ENCODE peak calls at places on chromosome 17, in ten cellular contexts. One of them, this sample, is unnamed.

GRCh38 chr17:56754523-56755208 is 79.1 kb downstream of the C17orf67 start:
- DNase-seq in Peyer's patch: no peak
- DNase-seq in lower lobe of right lung: no peak
- DNase-seq in mucosa of gallbladder: no peak
- DNase-seq in brain microvascular endothelial cell: peak
- DNase-seq in stimulated activated naive B cell treated with anti-CD40 and anti-IgM and Interleukin-4, amounts not matched to agents 10 μg/mL and 1 μg/mL and 100 μg/mL, for 72 hours: no peak
- DNase-seq in ELF-1: peak
- DNase-seq in progenitor cell of endocrine pancreas: no peak
- DNase-seq in activated B cell treated with CpG ODN at 0.5 μM for 24 hours: no peak
- DNase-seq in activated CD8-positive, alpha-beta memory T cell treated with anti-CD3 and anti-CD28 coated beads, Interleukin-2, amount 50 U/mL, for 4 hours: no peak
- DNase-seq in this sample: no peak

GRCh38 chr17:18055597-18055996 is 16.4 kb downstream of the GID4 start:
- DNase-seq in mucosa of gallbladder: no peak
- DNase-seq in progenitor cell of endocrine pancreas: no peak
- DNase-seq in activated B cell treated with CpG ODN at 0.5 μM for 24 hours: no peak
- DNase-seq in lower lobe of right lung: no peak
- DNase-seq in brain microvascular endothelial cell: no peak
- DNase-seq in Peyer's patch: no peak
- DNase-seq in ELF-1: no peak
- DNase-seq in activated CD8-positive, alpha-beta memory T cell treated with anti-CD3 and anti-CD28 coated beads, Interleukin-2, amount 50 U/mL, for 4 hours: no peak
- DNase-seq in stimulated activated naive B cell treated with anti-CD40 and anti-IgM and Interleukin-4, amounts not matched to agents 10 μg/mL and 1 μg/mL and 100 μg/mL, for 72 hours: no peak
- DNase-seq in this sample: no peak

GRCh38 chr17:7018331-7018964 is 4.4 kb upstream of the BCL6B start:
- DNase-seq in brain microvascular endothelial cell: no peak
- DNase-seq in mucosa of gallbladder: no peak
- DNase-seq in lower lobe of right lung: no peak
- DNase-seq in activated B cell treated with CpG ODN at 0.5 μM for 24 hours: no peak
- DNase-seq in progenitor cell of endocrine pancreas: no peak
- DNase-seq in ELF-1: no peak
- DNase-seq in Peyer's patch: no peak
- DNase-seq in stimulated activated naive B cell treated with anti-CD40 and anti-IgM and Interleukin-4, amounts not matched to agents 10 μg/mL and 1 μg/mL and 100 μg/mL, for 72 hours: no peak
- DNase-seq in activated CD8-positive, alpha-beta memory T cell treated with anti-CD3 and anti-CD28 coated beads, Interleukin-2, amount 50 U/mL, for 4 hours: no peak
- DNase-seq in this sample: no peak

GRCh38 chr17:41367426-41368075 is 2.1 kb downstream of the KRT33B start:
- DNase-seq in ELF-1: no peak
- DNase-seq in mucosa of gallbladder: no peak
- DNase-seq in activated B cell treated with CpG ODN at 0.5 μM for 24 hours: no peak
- DNase-seq in progenitor cell of endocrine pancreas: no peak
- DNase-seq in Peyer's patch: no peak
- DNase-seq in lower lobe of right lung: no peak
- DNase-seq in stimulated activated naive B cell treated with anti-CD40 and anti-IgM and Interleukin-4, amounts not matched to agents 10 μg/mL and 1 μg/mL and 100 μg/mL, for 72 hours: no peak
- DNase-seq in activated CD8-positive, alpha-beta memory T cell treated with anti-CD3 and anti-CD28 coated beads, Interleukin-2, amount 50 U/mL, for 4 hours: no peak
- DNase-seq in brain microvascular endothelial cell: peak
- DNase-seq in this sample: no peak

GRCh38 chr17:63358111-63358839 is 87.8 kb downstream of the CYB561 start:
- DNase-seq in activated CD8-positive, alpha-beta memory T cell treated with anti-CD3 and anti-CD28 coated beads, Interleukin-2, amount 50 U/mL, for 4 hours: no peak
- DNase-seq in mucosa of gallbladder: no peak
- DNase-seq in lower lobe of right lung: no peak
- DNase-seq in stimulated activated naive B cell treated with anti-CD40 and anti-IgM and Interleukin-4, amounts not matched to agents 10 μg/mL and 1 μg/mL and 100 μg/mL, for 72 hours: no peak
- DNase-seq in Peyer's patch: no peak
- DNase-seq in activated B cell treated with CpG ODN at 0.5 μM for 24 hours: no peak
- DNase-seq in progenitor cell of endocrine pancreas: no peak
- DNase-seq in ELF-1: no peak
- DNase-seq in brain microvascular endothelial cell: peak
- DNase-seq in this sample: no peak

GRCh38 chr17:77274137-77274829 is 133.5 kb downstream of the SEC14L1 start:
- DNase-seq in Peyer's patch: no peak
- DNase-seq in lower lobe of right lung: no peak
- DNase-seq in progenitor cell of endocrine pancreas: no peak
- DNase-seq in stimulated activated naive B cell treated with anti-CD40 and anti-IgM and Interleukin-4, amounts not matched to agents 10 μg/mL and 1 μg/mL and 100 μg/mL, for 72 hours: no peak
- DNase-seq in ELF-1: no peak
- DNase-seq in activated B cell treated with CpG ODN at 0.5 μM for 24 hours: no peak
- DNase-seq in activated CD8-positive, alpha-beta memory T cell treated with anti-CD3 and anti-CD28 coated beads, Interleukin-2, amount 50 U/mL, for 4 hours: no peak
- DNase-seq in mucosa of gallbladder: no peak
- DNase-seq in brain microvascular endothelial cell: no peak
- DNase-seq in this sample: no peak

GRCh38 chr17:72343911-72344310 is 223.1 kb downstream of the SOX9 start:
- DNase-seq in activated CD8-positive, alpha-beta memory T cell treated with anti-CD3 and anti-CD28 coated beads, Interleukin-2, amount 50 U/mL, for 4 hours: no peak
- DNase-seq in Peyer's patch: no peak
- DNase-seq in ELF-1: no peak
- DNase-seq in progenitor cell of endocrine pancreas: no peak
- DNase-seq in brain microvascular endothelial cell: no peak
- DNase-seq in activated B cell treated with CpG ODN at 0.5 μM for 24 hours: no peak
- DNase-seq in mucosa of gallbladder: no peak
- DNase-seq in stimulated activated naive B cell treated with anti-CD40 and anti-IgM and Interleukin-4, amounts not matched to agents 10 μg/mL and 1 μg/mL and 100 μg/mL, for 72 hours: no peak
- DNase-seq in lower lobe of right lung: no peak
- DNase-seq in this sample: no peak

GRCh38 chr17:65190467-65191095 is 53.4 kb downstream of the RGS9 start:
- DNase-seq in activated CD8-positive, alpha-beta memory T cell treated with anti-CD3 and anti-CD28 coated beads, Interleukin-2, amount 50 U/mL, for 4 hours: no peak
- DNase-seq in stimulated activated naive B cell treated with anti-CD40 and anti-IgM and Interleukin-4, amounts not matched to agents 10 μg/mL and 1 μg/mL and 100 μg/mL, for 72 hours: no peak
- DNase-seq in progenitor cell of endocrine pancreas: no peak
- DNase-seq in ELF-1: no peak
- DNase-seq in Peyer's patch: no peak
- DNase-seq in lower lobe of right lung: no peak
- DNase-seq in mucosa of gallbladder: no peak
- DNase-seq in brain microvascular endothelial cell: peak
- DNase-seq in activated B cell treated with CpG ODN at 0.5 μM for 24 hours: no peak
- DNase-seq in this sample: no peak

GRCh38 chr17:80512233-80512632 is 32.4 kb upstream of the RPTOR start:
- DNase-seq in brain microvascular endothelial cell: peak
- DNase-seq in ELF-1: no peak
- DNase-seq in activated B cell treated with CpG ODN at 0.5 μM for 24 hours: no peak
- DNase-seq in stimulated activated naive B cell treated with anti-CD40 and anti-IgM and Interleukin-4, amounts not matched to agents 10 μg/mL and 1 μg/mL and 100 μg/mL, for 72 hours: no peak
- DNase-seq in progenitor cell of endocrine pancreas: no peak
- DNase-seq in Peyer's patch: no peak
- DNase-seq in lower lobe of right lung: no peak
- DNase-seq in mucosa of gallbladder: no peak
- DNase-seq in activated CD8-positive, alpha-beta memory T cell treated with anti-CD3 and anti-CD28 coated beads, Interleukin-2, amount 50 U/mL, for 4 hours: no peak
- DNase-seq in this sample: no peak

GRCh38 chr17:39231587-39232551 is 6.1 kb upstream of the STAC2 start:
- DNase-seq in progenitor cell of endocrine pancreas: peak
- DNase-seq in Peyer's patch: peak
- DNase-seq in brain microvascular endothelial cell: peak
- DNase-seq in mucosa of gallbladder: peak
- DNase-seq in activated CD8-positive, alpha-beta memory T cell treated with anti-CD3 and anti-CD28 coated beads, Interleukin-2, amount 50 U/mL, for 4 hours: peak
- DNase-seq in lower lobe of right lung: peak
- DNase-seq in ELF-1: peak
- DNase-seq in stimulated activated naive B cell treated with anti-CD40 and anti-IgM and Interleukin-4, amounts not matched to agents 10 μg/mL and 1 μg/mL and 100 μg/mL, for 72 hours: no peak
- DNase-seq in activated B cell treated with CpG ODN at 0.5 μM for 24 hours: no peak
- DNase-seq in this sample: peak

GRCh38 chr17:11097121-11097520 is 143.9 kb upstream of the SHISA6 start:
- DNase-seq in mucosa of gallbladder: no peak
- DNase-seq in ELF-1: no peak
- DNase-seq in Peyer's patch: no peak
- DNase-seq in progenitor cell of endocrine pancreas: no peak
- DNase-seq in activated B cell treated with CpG ODN at 0.5 μM for 24 hours: no peak
- DNase-seq in stimulated activated naive B cell treated with anti-CD40 and anti-IgM and Interleukin-4, amounts not matched to agents 10 μg/mL and 1 μg/mL and 100 μg/mL, for 72 hours: no peak
- DNase-seq in lower lobe of right lung: no peak
- DNase-seq in activated CD8-positive, alpha-beta memory T cell treated with anti-CD3 and anti-CD28 coated beads, Interleukin-2, amount 50 U/mL, for 4 hours: no peak
- DNase-seq in brain microvascular endothelial cell: no peak
- DNase-seq in this sample: no peak

GRCh38 chr17:50359998-50360461 is 13.0 kb downstream of the MRPL27 start:
- DNase-seq in ELF-1: no peak
- DNase-seq in lower lobe of right lung: no peak
- DNase-seq in stimulated activated naive B cell treated with anti-CD40 and anti-IgM and Interleukin-4, amounts not matched to agents 10 μg/mL and 1 μg/mL and 100 μg/mL, for 72 hours: no peak
- DNase-seq in brain microvascular endothelial cell: no peak
- DNase-seq in activated B cell treated with CpG ODN at 0.5 μM for 24 hours: no peak
- DNase-seq in progenitor cell of endocrine pancreas: no peak
- DNase-seq in activated CD8-positive, alpha-beta memory T cell treated with anti-CD3 and anti-CD28 coated beads, Interleukin-2, amount 50 U/mL, for 4 hours: no peak
- DNase-seq in mucosa of gallbladder: no peak
- DNase-seq in Peyer's patch: peak
- DNase-seq in this sample: no peak